ENCODE peak calls at places on chromosome 13, in six cellular contexts. I, N, T, X, E and Q are unnamed samples.

GRCh38 chr13:76812206-76812882 is 73.9 kb downstream of the KCTD12 start:
- DNase-seq in N (no peak), I (peak; percentile 65), E (no peak), T (no peak), X (no peak), Q (no peak)

GRCh38 chr13:94173312-94173854 is 306.1 kb downstream of the DCT start:
- DNase-seq in T (no peak), E (no peak), N (no peak), X (no peak), I (no peak), Q (no peak)

GRCh38 chr13:46751811-46752635 is 44.9 kb downstream of the ESD start:
- DNase-seq in N (no peak), X (no peak), T (peak; percentile 53), I (no peak), E (no peak), Q (peak; percentile 87)

GRCh38 chr13:112711528-112712265 is 21.9 kb downstream of the ATP11A start:
- DNase-seq in X (peak; percentile 95), N (peak; percentile 86), T (no peak), E (peak; percentile 97), I (peak; percentile 97), Q (peak; percentile 25)

GRCh38 chr13:21583496-21583895 is 20.5 kb downstream of the MICU2 start:
- DNase-seq in E (peak; percentile 55), X (no peak), N (no peak), I (peak; percentile 54), T (no peak), Q (no peak)

GRCh38 chr13:28339419-28339818 is 155.5 kb downstream of the FLT1 start:
- DNase-seq in N (no peak), I (no peak), X (no peak), E (peak; percentile 42), T (no peak), Q (no peak)

GRCh38 chr13:60696602-60697001 is 299.6 kb downstream of the TDRD3 start:
- DNase-seq in T (no peak), X (no peak), I (no peak), E (no peak), N (no peak), Q (no peak)

GRCh38 chr13:42412812-42413795 is 141.2 kb downstream of the AKAP11 start:
- DNase-seq in N (no peak), X (no peak), E (peak; percentile 26), I (no peak), T (peak; percentile 74), Q (no peak)

GRCh38 chr13:109007946-109008345 is 378.5 kb downstream of the MYO16 start:
- DNase-seq in X (peak; percentile 16), N (no peak), E (no peak), I (no peak), T (no peak), Q (no peak)

GRCh38 chr13:93039131-93039530 is 187.5 kb upstream of the GPC6 start:
- DNase-seq in N (no peak), T (no peak), E (peak; percentile 10), X (no peak), I (peak; percentile 32), Q (no peak)

GRCh38 chr13:113528101-113528797 is 37.7 kb upstream of the DCUN1D2 start:
- DNase-seq in I (no peak), E (no peak), T (no peak), X (no peak), N (no peak), Q (peak; percentile 68)

GRCh38 chr13:94329754-94330551 is 149.5 kb downstream of the DCT start:
- DNase-seq in N (no peak), E (peak; percentile 97), I (peak; percentile 97), X (peak; percentile 90), T (no peak), Q (peak; percentile 67)

GRCh38 chr13:43304449-43304848 is 281.1 kb downstream of the DNAJC15 start:
- DNase-seq in N (no peak), E (no peak), T (no peak), X (no peak), I (no peak), Q (no peak)

GRCh38 chr13:68254151-68254550 is 1024.0 kb upstream of the PCDH9 start:
- DNase-seq in I (peak; percentile 9), T (no peak), E (no peak), X (no peak), N (no peak), Q (no peak)

GRCh38 chr13:50793026-50793425 is 50.5 kb downstream of the DLEU7 start:
- DNase-seq in T (no peak), I (no peak), N (no peak), E (no peak), X (no peak), Q (no peak)

GRCh38 chr13:113078895-113079720 is 26.5 kb upstream of the F7 start:
- DNase-seq in N (peak; percentile 31), I (peak; percentile 19), E (no peak), T (no peak), X (no peak), Q (peak; percentile 32)

GRCh38 chr13:43959291-43959690 is 79.6 kb downstream of the LACC1 start:
- DNase-seq in X (no peak), E (no peak), N (no peak), T (no peak), I (no peak), Q (no peak)

GRCh38 chr13:112182831-112183543 is 116.0 kb downstream of the SOX1 start:
- DNase-seq in X (no peak), T (no peak), N (peak; percentile 83), E (no peak), I (no peak), Q (peak; percentile 86)

GRCh38 chr13:79880820-79881219 is 399.9 kb downstream of the NDFIP2 start:
- DNase-seq in I (no peak), T (no peak), X (no peak), E (peak; percentile 71), N (no peak), Q (peak; percentile 73)

GRCh38 chr13:33691980-33692379 is 126.0 kb upstream of the RFC3 start:
- DNase-seq in E (no peak), X (no peak), T (no peak), I (no peak), N (no peak), Q (no peak)

DNA sequence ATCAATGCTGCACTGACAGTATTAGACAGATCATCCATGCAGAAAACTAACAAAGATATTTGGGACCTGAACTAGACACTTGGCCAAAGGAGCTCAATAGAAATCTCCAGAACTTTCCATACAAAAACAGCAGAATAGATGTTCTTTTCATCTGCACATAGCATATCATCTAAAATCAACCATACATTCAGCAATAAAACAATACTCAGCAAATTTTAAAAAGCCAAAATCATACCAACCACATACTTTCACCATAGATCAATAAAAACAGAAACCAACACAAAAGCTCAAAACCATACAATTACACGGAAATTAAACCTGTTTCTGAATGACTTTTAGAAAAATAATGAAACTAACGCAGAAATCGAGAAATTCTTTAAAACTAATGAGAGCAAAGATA is 592.6 kb downstream of the SLITRK5 start:
- DNase-seq in N (no peak), E (no peak), X (no peak), I (no peak), T (no peak), Q (no peak)
- H3K4me3 ChIP-seq in N (no peak overlapping the region), E (no peak overlapping the region), X (no peak overlapping the region), I (no peak overlapping the region), T (no peak overlapping the region), Q (no peak overlapping the region)

GRCh38 chr13:26600345-26600761 is 42.9 kb downstream of the WASF3 start:
- DNase-seq in E (no peak), T (no peak), I (no peak), X (no peak), N (no peak), Q (no peak)
- H3K4me3 ChIP-seq in E (no peak overlapping the region), T (no peak overlapping the region), I (no peak overlapping the region), X (no peak overlapping the region), N (no peak overlapping the region), Q (no peak overlapping the region)

DNA sequence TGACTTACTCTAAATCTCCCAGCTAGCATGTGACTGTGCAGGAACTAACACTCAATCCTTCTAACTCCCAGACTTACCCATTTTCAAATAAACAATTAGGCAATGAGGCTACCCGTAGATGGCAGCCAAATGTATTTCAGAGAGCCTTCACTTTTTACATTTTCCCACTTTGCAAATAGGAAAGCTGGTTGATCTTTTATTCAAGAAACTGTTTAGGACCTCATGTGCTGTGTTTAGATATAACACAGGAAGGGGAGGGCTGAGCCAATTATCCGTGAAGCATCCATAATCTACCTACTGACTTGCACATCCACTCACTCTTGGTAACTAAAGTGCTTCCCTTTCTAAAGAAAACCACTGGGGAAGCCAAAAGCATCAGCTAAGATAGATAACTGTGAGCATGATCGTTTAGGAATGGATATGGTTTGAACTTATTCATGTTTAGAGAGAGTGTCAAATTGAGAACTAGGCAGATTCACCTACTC is 33.4 kb downstream of the MBNL2 start:
- DNase-seq in T (no peak), N (no peak), I (peak; percentile 65), X (no peak), E (no peak), Q (no peak)
- H3K4me3 ChIP-seq in T (no peak overlapping the region), N (no peak overlapping the region), I (no peak overlapping the region), X (no peak overlapping the region), E (no peak overlapping the region), Q (no peak overlapping the region)

DNA sequence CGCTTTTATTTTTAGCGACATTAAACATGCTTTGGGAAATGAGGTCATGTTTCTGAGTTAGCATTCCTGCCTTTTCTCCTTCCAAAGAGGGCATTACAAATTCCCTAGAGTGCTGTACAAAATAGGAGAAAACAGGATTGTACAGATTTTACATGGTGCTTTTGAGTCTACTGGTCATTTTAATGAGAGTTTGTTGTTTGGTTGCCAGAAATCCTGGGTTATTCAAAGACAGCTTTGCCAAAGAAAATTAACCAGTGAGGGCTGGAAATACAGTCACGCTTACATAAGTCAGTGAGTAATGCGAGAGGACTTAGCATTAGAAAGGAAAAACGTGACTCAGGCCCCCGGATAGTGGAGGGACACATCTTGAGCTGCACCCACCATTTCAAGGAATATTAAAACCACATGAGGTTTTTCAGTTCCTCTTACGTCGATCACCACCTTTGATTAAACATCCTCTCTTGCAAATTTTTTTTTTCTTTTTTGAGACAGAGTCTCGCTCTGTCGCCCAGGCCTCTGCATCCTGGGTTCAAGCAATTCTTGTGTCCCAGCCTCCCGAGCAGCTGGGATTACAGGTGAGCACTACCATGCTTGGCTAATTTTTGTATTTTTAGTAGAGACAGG is 55.4 kb downstream of the SACS start:
- DNase-seq in X (peak; percentile 89), E (peak; percentile 93), I (peak; percentile 98), N (no peak), T (peak; percentile 62), Q (peak; percentile 81)
- H3K4me3 ChIP-seq in X (no peak overlapping the region), E (no peak overlapping the region), I (no peak overlapping the region), N (no peak overlapping the region), T (no peak overlapping the region), Q (no peak overlapping the region)

GRCh38 chr13:83878691-83879410 is 3.4 kb downstream of the SLITRK1 start:
- DNase-seq in X (no peak), T (no peak), E (no peak), I (no peak), N (no peak), Q (no peak)
- H3K4me3 ChIP-seq in X (no peak overlapping the region), T (no peak overlapping the region), E (peak overlapping the region; percentile 38), I (no peak overlapping the region), N (no peak overlapping the region), Q (no peak overlapping the region)

GRCh38 chr13:111168116-111168515 is 53.0 kb downstream of the ARHGEF7 start:
- DNase-seq in E (no peak), X (no peak), I (no peak), T (no peak), N (no peak), Q (no peak)
- H3K4me3 ChIP-seq in E (no peak overlapping the region), X (no peak overlapping the region), I (no peak overlapping the region), T (no peak overlapping the region), N (no peak overlapping the region), Q (no peak overlapping the region)